ENCODE peak calls at places on chromosomes 7 and 10, in four cellular contexts. I, L, M and H are unnamed samples.

GRCh38 chr7:138667535-138667934 is 33.6 kb downstream of the SVOPL start:
- DNase-seq in I (no peak), L (no peak), M (no peak), H (no peak)

GRCh38 chr7:70779321-70779720 is 352.6 kb upstream of the GALNT17 start:
- DNase-seq in I (no peak), L (no peak), M (no peak), H (no peak)

GRCh38 chr10:45557275-45557905 is 115.2 kb downstream of the ZFAND4 start:
- DNase-seq in I (no peak), L (peak), M (peak), H (no peak)

GRCh38 chr7:117132385-117133120 is 179.3 kb downstream of the ST7 start:
- DNase-seq in I (no peak), L (no peak), M (no peak), H (no peak)

GRCh38 chr7:123622660-123623386 is 21.2 kb downstream of the ASB15 start:
- DNase-seq in I (no peak), L (peak), M (no peak), H (no peak)

GRCh38 chr10:13518076-13518692 is 10.6 kb downstream of the BEND7 start:
- DNase-seq in I (no peak), L (no peak), M (peak), H (peak)

GRCh38 chr10:94902570-94902969 is 35.9 kb upstream of the CYP2C9 start:
- DNase-seq in I (no peak), L (peak), M (no peak), H (no peak)

GRCh38 chr7:27400168-27400567 is 157.6 kb downstream of the EVX1 start:
- DNase-seq in I (no peak), L (no peak), M (no peak), H (no peak)

GRCh38 chr10:44947356-44948152 is 12.0 kb upstream of the RASSF4 start:
- DNase-seq in I (peak), L (no peak), M (no peak), H (no peak)

GRCh38 chr7:8125680-8126444 is 136.1 kb downstream of the ICA1 start:
- DNase-seq in I (peak), L (no peak), M (no peak), H (no peak)

GRCh38 chr7:77199008-77199966 is at the start of gene FGL2:
- DNase-seq in I (no peak), L (no peak), M (no peak), H (peak)

GRCh38 chr7:20374391-20374790 is 43.7 kb downstream of the ITGB8 start:
- DNase-seq in I (no peak), L (no peak), M (no peak), H (no peak)

GRCh38 chr7:100539436-100540006 is 518 bp downstream of the AGFG2 start:
- DNase-seq in I (no peak), L (no peak), M (no peak), H (no peak)

GRCh38 chr10:4283841-4284610 is 499.0 kb upstream of the KLF6 start:
- DNase-seq in I (no peak), L (no peak), M (no peak), H (no peak)

GRCh38 chr10:75205908-75206307 is 4.7 kb upstream of the VDAC2 start:
- DNase-seq in I (no peak), L (no peak), M (no peak), H (no peak)

GRCh38 chr10:103448751-103449150 is 3.4 kb downstream of the CALHM2 start:
- DNase-seq in I (no peak), L (no peak), M (no peak), H (no peak)

GRCh38 chr10:8138471-8138870 is 84.0 kb downstream of the GATA3 start:
- DNase-seq in I (no peak), L (no peak), M (no peak), H (no peak)

GRCh38 chr7:29005829-29006228 is 47.7 kb upstream of the TRIL start:
- DNase-seq in I (no peak), L (peak), M (no peak), H (no peak)

DNA sequence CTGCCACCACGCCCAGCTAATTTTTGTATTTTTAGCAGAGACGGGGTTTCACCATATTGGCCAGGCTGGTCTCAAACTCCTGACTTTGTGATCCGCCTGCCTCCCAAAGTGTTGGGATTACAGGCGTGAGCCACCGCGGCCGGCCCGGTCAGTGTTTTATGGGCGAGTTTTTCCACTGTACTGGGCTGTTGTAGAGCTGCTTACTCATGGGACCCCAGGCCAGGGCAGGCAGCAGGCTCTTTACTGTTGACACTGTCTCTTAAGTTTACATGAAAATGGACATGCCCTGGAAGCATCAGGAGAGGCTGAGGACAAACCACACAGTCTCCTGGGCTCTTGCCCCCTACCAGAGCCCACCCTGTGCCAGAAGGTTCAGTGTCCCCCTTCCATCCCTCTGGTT is 11.2 kb downstream of the NACAD start:
- DNase-seq in I (no peak), L (no peak), M (no peak), H (no peak)
- TF ChIP-seq TARDBP in I (no peak), L (no peak), M (no peak), H (no peak)

GRCh38 chr7:51430480-51431086 is 114.0 kb upstream of the COBL start:
- DNase-seq in I (peak), L (peak), M (peak), H (peak)
- TF ChIP-seq TARDBP in I (no peak), L (no peak), M (no peak), H (no peak)

GRCh38 chr7:68676789-68677535 is 921.3 kb upstream of the AUTS2 start:
- DNase-seq in I (no peak), L (no peak), M (no peak), H (no peak)
- TF ChIP-seq TARDBP in I (no peak), L (no peak), M (no peak), H (no peak)

DNA sequence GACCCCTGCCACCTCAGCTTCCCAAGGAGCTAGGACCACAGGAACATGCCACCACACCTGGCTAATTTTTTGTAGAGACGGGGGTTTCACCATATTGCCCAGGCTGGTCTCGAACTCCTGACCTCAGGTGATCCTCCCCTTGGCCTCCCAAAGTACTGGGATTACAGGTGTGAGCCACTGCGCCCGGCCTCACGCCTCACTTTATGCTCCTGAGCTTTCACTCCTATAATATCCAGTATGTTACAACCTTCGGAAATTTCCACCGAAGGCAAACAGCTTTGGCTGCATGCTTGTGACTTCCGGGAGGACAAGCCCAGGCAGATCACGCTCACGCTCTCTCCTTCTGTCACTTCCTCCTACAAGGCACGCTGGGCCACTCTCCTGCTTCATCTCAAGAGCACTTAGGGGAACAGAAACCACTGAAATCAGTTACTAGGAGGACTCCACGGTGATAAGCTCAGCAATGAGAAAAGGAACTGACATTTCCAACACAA is 4.4 kb upstream of the MAD1L1 start:
- DNase-seq in I (peak), L (no peak), M (no peak), H (no peak)
- TF ChIP-seq TARDBP in I (no peak), L (no peak), M (no peak), H (no peak)

GRCh38 chr7:46658281-46658680 is 737.2 kb upstream of the IGFBP3 start:
- DNase-seq in I (no peak), L (no peak), M (no peak), H (no peak)
- TF ChIP-seq TARDBP in I (no peak), L (no peak), M (no peak), H (no peak)